ENCODE peak calls at places on chromosome 9, in nine cellular contexts. S is G401; H is mesenteric fat pad; T is activated T-helper 1 cell treated with Interleukin-2 at 50 U/mL for 16 hours; B is tibial artery; D is nephron progenitor cell; F is mesendoderm; Y is AG09319; J is stimulated activated CD8-positive, alpha-beta memory T cell treated with anti-CD3 and anti-CD28 coated beads, Interleukin-7, amount 100 ng/mL, for 24 hours. R is an unnamed sample.

GRCh38 chr9:106992186-106992585 is 129.2 kb downstream of the ZNF462 start:
- DNase-seq in S (no peak), H (no peak), T (no peak), B (no peak), D (no peak), F (no peak), Y (no peak), J (no peak), R (no peak)

GRCh38 chr9:112049834-112050516 is 125.1 kb downstream of the SUSD1 start:
- DNase-seq in S (no peak), H (no peak), T (no peak), B (no peak), D (no peak), F (no peak), Y (no peak), J (no peak), R (no peak)

GRCh38 chr9:97109194-97109811 is 70.4 kb upstream of the CTSV start:
- DNase-seq in S (peak; percentile 24), H (no peak), T (no peak), B (no peak), D (peak; percentile 18), F (peak; percentile 86), Y (no peak), J (no peak), R (no peak)

GRCh38 chr9:93058357-93059096 is at the start of gene SUSD3:
- DNase-seq in S (no peak), H (no peak), T (peak; percentile 64), B (peak; percentile 53), D (peak; percentile 86), F (peak; percentile 90), Y (no peak), J (no peak), R (no peak)

GRCh38 chr9:108727580-108728056 is 128.2 kb downstream of the ACTL7B start:
- DNase-seq in S (peak; percentile 18), H (no peak), T (no peak), B (peak; percentile 31), D (no peak), F (no peak), Y (no peak), J (no peak), R (no peak)

GRCh38 chr9:69175488-69175872 is 1.4 kb downstream of the TJP2 start:
- DNase-seq in S (no peak), H (no peak), T (no peak), B (no peak), D (no peak), F (no peak), Y (no peak), J (no peak), R (no peak)

GRCh38 chr9:102032614-102033013 is 294.2 kb upstream of the GRIN3A start:
- DNase-seq in S (no peak), H (no peak), T (no peak), B (no peak), D (no peak), F (no peak), Y (no peak), J (no peak), R (no peak)

GRCh38 chr9:106616026-106616425 is 246.9 kb upstream of the ZNF462 start:
- DNase-seq in S (no peak), H (no peak), T (no peak), B (no peak), D (no peak), F (no peak), Y (no peak), J (no peak), R (no peak)

GRCh38 chr9:96109718-96110351 is 192.1 kb downstream of the HSD17B3 start:
- DNase-seq in S (no peak), H (no peak), T (no peak), B (no peak), D (no peak), F (no peak), Y (no peak), J (no peak), R (no peak)

GRCh38 chr9:893843-894420 is 52.4 kb downstream of the DMRT1 start:
- DNase-seq in S (peak; percentile 37), H (no peak), T (no peak), B (peak; percentile 29), D (peak; percentile 53), F (peak; percentile 74), Y (peak; percentile 11), J (peak; percentile 18), R (no peak)

R was measured in chondrocyte.